ENCODE peak calls at places on chromosome 18, in four cellular contexts. N is HEK293T, J is left cardiac atrium, W is pancreas. Z is an unnamed sample.

GRCh38 chr18:25177631-25178030 is 174.3 kb downstream of the ZNF521 start:
- DNase-seq in N (no peak), J (no peak), W (no peak), Z (no peak)

GRCh38 chr18:77650799-77651385 is 401.2 kb downstream of the GALR1 start:
- DNase-seq in N (peak), J (peak), W (peak), Z (peak)

GRCh38 chr18:35732652-35733051 is 151.1 kb downstream of the GALNT1 start:
- DNase-seq in N (no peak), J (no peak), W (no peak), Z (peak)

GRCh38 chr18:9474103-9474982 is 970 bp upstream of the RALBP1 start:
- DNase-seq in N (peak), J (peak), W (peak), Z (peak)

GRCh38 chr18:63848159-63848558 is 39.3 kb upstream of the SERPINB2 start:
- DNase-seq in N (peak), J (no peak), W (no peak), Z (peak)

GRCh38 chr18:63180971-63181376 is 138.6 kb downstream of the BCL2 start:
- DNase-seq in N (no peak), J (no peak), W (no peak), Z (no peak)

GRCh38 chr18:41695441-41695840 is 259.6 kb upstream of the PIK3C3 start:
- DNase-seq in N (no peak), J (no peak), W (no peak), Z (no peak)

GRCh38 chr18:49486617-49486958 is 446 bp downstream of the C18orf32 start:
- DNase-seq in N (no peak), J (no peak), W (no peak), Z (peak)

GRCh38 chr18:5237083-5237722 is 40.1 kb upstream of the AKAIN1 start:
- DNase-seq in N (no peak), J (peak), W (peak), Z (no peak)

GRCh38 chr18:59141294-59142068 is 1.8 kb downstream of the SEC11C start:
- DNase-seq in N (no peak), J (no peak), W (no peak), Z (no peak)

GRCh38 chr18:49094979-49095632 is 144.3 kb upstream of the SMAD7 start:
- DNase-seq in N (no peak), J (no peak), W (no peak), Z (peak)

GRCh38 chr18:48693625-48694262 is 154.9 kb downstream of the CTIF start:
- DNase-seq in N (no peak), J (no peak), W (no peak), Z (peak)

GRCh38 chr18:14921547-14921946 is 173.6 kb downstream of the ANKRD30B start:
- DNase-seq in N (no peak), J (no peak), W (no peak), Z (no peak)

GRCh38 chr18:7512326-7512725 is 54.8 kb upstream of the PTPRM start:
- DNase-seq in N (no peak), J (no peak), W (peak), Z (no peak)

GRCh38 chr18:10942998-10943397 is 206.4 kb downstream of the PIEZO2 start:
- DNase-seq in N (no peak), J (no peak), W (no peak), Z (no peak)

GRCh38 chr18:48674758-48675157 is 135.9 kb downstream of the CTIF start:
- DNase-seq in N (no peak), J (no peak), W (no peak), Z (no peak)

GRCh38 chr18:24491882-24492281 is 31.4 kb downstream of the HRH4 start:
- DNase-seq in N (no peak), J (no peak), W (no peak), Z (no peak)

GRCh38 chr18:43276471-43276870 is 819 bp downstream of the SYT4 start:
- DNase-seq in N (no peak), J (no peak), W (no peak), Z (no peak)

GRCh38 chr18:48706630-48707206 is 167.9 kb downstream of the CTIF start:
- DNase-seq in N (no peak), J (no peak), W (no peak), Z (no peak)

GRCh38 chr18:35682282-35682867 is 100.8 kb downstream of the GALNT1 start:
- DNase-seq in N (no peak), J (no peak), W (no peak), Z (no peak)

GRCh38 chr18:42578781-42579180 is 536.7 kb downstream of the RIT2 start:
- DNase-seq in N (no peak), J (no peak), W (no peak), Z (peak)

GRCh38 chr18:22558945-22559385 is 141.2 kb upstream of the CTAGE1 start:
- DNase-seq in N (peak), J (peak), W (peak), Z (peak)

GRCh38 chr18:79490593-79491551 is 95.1 kb downstream of the NFATC1 start:
- DNase-seq in N (no peak), J (peak), W (no peak), Z (no peak)

GRCh38 chr18:65093341-65093740 is 657.5 kb upstream of the CDH7 start:
- DNase-seq in N (no peak), J (no peak), W (no peak), Z (no peak)

GRCh38 chr18:58493516-58494253 is 135.2 kb downstream of the ALPK2 start:
- DNase-seq in N (peak), J (peak), W (peak), Z (peak)

GRCh38 chr18:48412339-48412929 is 3.3 kb upstream of the ZBTB7C start:
- DNase-seq in N (peak), J (no peak), W (no peak), Z (peak)

GRCh38 chr18:56197460-56197859 is 440.9 kb downstream of the TXNL1 start:
- DNase-seq in N (no peak), J (no peak), W (no peak), Z (no peak)

GRCh38 chr18:7584646-7585271 is 17.6 kb downstream of the PTPRM start:
- DNase-seq in N (no peak), J (no peak), W (no peak), Z (no peak)

GRCh38 chr18:37395138-37395537 is 170.5 kb downstream of the CELF4 start:
- DNase-seq in N (no peak), J (no peak), W (no peak), Z (no peak)

GRCh38 chr18:12076424-12077140 is 17.1 kb upstream of the ANKRD62 start:
- DNase-seq in N (peak), J (peak), W (no peak), Z (peak)